ENCODE peak calls at places on chromosomes 11 and 22, in six cellular contexts. P, Y, W, S, R and K are unnamed samples.

GRCh38 chr11:13008625-13009475 is at the start of gene RASSF10:
- DNase-seq in Y (no peak), P (peak), W (peak), R (no peak), S (peak), K (peak)

GRCh38 chr22:44676441-44677298 is 25.3 kb upstream of the PRR5 start:
- DNase-seq in W (peak), R (no peak), S (peak), P (no peak), Y (no peak), K (no peak)

GRCh38 chr11:79291948-79292347 is 148.9 kb downstream of the TENM4 start:
- DNase-seq in R (no peak), W (no peak), P (no peak), Y (no peak), S (no peak), K (no peak)

GRCh38 chr11:20161230-20161918 is 1.1 kb upstream of the DBX1 start:
- DNase-seq in P (no peak), S (no peak), Y (no peak), R (no peak), W (peak), K (no peak)

GRCh38 chr22:21074092-21074715 is 28.5 kb downstream of the LRRC74B start:
- DNase-seq in R (no peak), Y (no peak), S (peak), P (no peak), W (no peak), K (no peak)

GRCh38 chr22:39574779-39575551 is 4.4 kb downstream of the CACNA1I start:
- DNase-seq in P (no peak), R (no peak), S (peak), W (no peak), Y (no peak), K (no peak)

GRCh38 chr11:76807206-76807875 is 24.2 kb downstream of the TSKU start:
- DNase-seq in R (peak), P (peak), W (peak), S (peak), Y (no peak), K (peak)

GRCh38 chr11:75313457-75314272 is 37.8 kb downstream of the ARRB1 start:
- DNase-seq in P (peak), Y (no peak), R (no peak), S (no peak), W (peak), K (peak)

GRCh38 chr22:46537221-46537945 is at the start of gene CELSR1:
- DNase-seq in S (peak), Y (no peak), P (no peak), W (peak), R (no peak), K (no peak)

GRCh38 chr11:75004215-75004614 is 15.5 kb downstream of the NEU3 start:
- DNase-seq in R (no peak), S (no peak), Y (no peak), P (no peak), W (no peak), K (no peak)

GRCh38 chr11:127524618-127525017 is 524.0 kb upstream of the KIRREL3 start:
- DNase-seq in S (no peak), P (no peak), W (no peak), Y (no peak), R (no peak), K (no peak)

GRCh38 chr11:122167100-122167499 is 51.1 kb upstream of the BLID start:
- DNase-seq in R (no peak), S (no peak), P (no peak), Y (no peak), W (no peak), K (no peak)